ENCODE peak calls at places on chromosomes 1 and 21, in eight cellular contexts. Z is heart left ventricle; B is upper lobe of left lung; K is activated naive CD8-positive, alpha-beta T cell treated with anti-CD3 and anti-CD28 coated beads, Interleukin-2, amount 10 ng/mL, durations not matched to agents 7 days and 5 days; C is A549; P is activated T-cell treated with anti-CD3 and anti-CD28 coated beads, Interleukin-2, amount 50 U/mL, for 72 hours; F is activated CD4-positive, alpha-beta T cell treated with anti-CD3 and anti-CD28 coated beads for 36 hours; T is CD4-positive, alpha-beta T cell. Q is an unnamed sample.

GRCh38 chr1:170640581-170640980 is 23.4 kb upstream of the PRRX1 start:
- ATAC-seq in P (no peak), B (no peak), Z (peak; percentile 10), F (no peak), C (no peak), T (no peak), K (no peak), Q (no peak)

GRCh38 chr21:19440792-19441494 is 1037.4 kb upstream of the TMPRSS15 start:
- ATAC-seq in C (no peak), T (no peak), B (no peak), K (no peak), Z (no peak), F (no peak), P (no peak), Q (no peak)

GRCh38 chr1:91548382-91549040 is 47.9 kb downstream of the CDC7 start:
- ATAC-seq in C (no peak), T (peak; percentile 50), B (no peak), Z (no peak), K (peak; percentile 38), F (peak; percentile 50), P (peak; percentile 62), Q (no peak)

GRCh38 chr1:169041371-169041770 is 65.1 kb upstream of the ATP1B1 start:
- ATAC-seq in T (no peak), B (peak; percentile 60), K (no peak), F (no peak), Z (no peak), P (no peak), C (no peak), Q (peak; percentile 28)

GRCh38 chr1:185111873-185112272 is 44.9 kb downstream of the TRMT1L start:
- ATAC-seq in C (no peak), P (no peak), Z (no peak), K (no peak), T (no peak), B (no peak), F (no peak), Q (no peak)

GRCh38 chr1:235327559-235328270 is at the start of gene ARID4B:
- ATAC-seq in P (peak; percentile 5), B (peak; percentile 51), C (peak; percentile 48), K (no peak), F (peak; percentile 1), Z (peak; percentile 28), T (no peak), Q (peak; percentile 2)

GRCh38 chr1:219385786-219386427 is 212.2 kb downstream of the LYPLAL1 start:
- ATAC-seq in F (peak; percentile 60), K (peak; percentile 50), Z (peak; percentile 79), C (peak; percentile 56), T (no peak), P (peak; percentile 58), B (peak; percentile 48), Q (peak; percentile 56)

GRCh38 chr1:202086579-202087350 is 36.0 kb upstream of the GPR37L1 start:
- ATAC-seq in T (no peak), B (no peak), F (no peak), Z (peak; percentile 33), C (no peak), P (no peak), K (no peak), Q (no peak)

GRCh38 chr1:116424438-116424837 is 51.4 kb downstream of the ATP1A1 start:
- ATAC-seq in P (no peak), B (no peak), F (no peak), C (no peak), T (no peak), K (no peak), Z (no peak), Q (no peak)

GRCh38 chr21:42666918-42667317 is 13.5 kb downstream of the PDE9A start:
- ATAC-seq in C (no peak), T (no peak), F (no peak), K (no peak), B (no peak), P (no peak), Z (no peak), Q (no peak)

GRCh38 chr1:201291917-201292316 is 8.6 kb downstream of the PKP1 start:
- ATAC-seq in K (no peak), Z (no peak), F (no peak), C (no peak), B (no peak), P (no peak), T (no peak), Q (no peak)

GRCh38 chr1:193569696-193570269 is 383.4 kb upstream of the B3GALT2 start:
- ATAC-seq in F (peak; percentile 92), P (peak; percentile 95), T (peak; percentile 63), B (no peak), K (peak; percentile 92), Z (no peak), C (no peak), Q (peak; percentile 75)